ENCODE peak calls at places on chromosomes 16 and 17, in eight cellular contexts. R is Peyer's patch, J is adrenal gland, V is uterus, N is HepG2, S is transverse colon, X is WERI-Rb-1, A is cardiac muscle cell. Q is an unnamed sample.

GRCh38 chr17:80315517-80316182 is 55.0 kb downstream of the RNF213 start:
- DNase-seq in J (no peak), R (peak; percentile 7), A (no peak), S (no peak), V (no peak), X (no peak), N (no peak), Q (no peak)

GRCh38 chr17:70166571-70166970 is 2.8 kb upstream of the KCNJ2 start:
- DNase-seq in N (no peak), J (no peak), R (no peak), A (no peak), S (no peak), V (no peak), X (no peak), Q (no peak)

GRCh38 chr16:49552273-49552928 is 178.8 kb downstream of the C16orf78 start:
- DNase-seq in S (no peak), V (no peak), X (no peak), J (no peak), A (no peak), R (no peak), N (no peak), Q (no peak)

GRCh38 chr17:76273435-76273921 is 8.3 kb downstream of the UBALD2 start:
- DNase-seq in V (no peak), S (no peak), N (no peak), A (no peak), J (no peak), R (no peak), X (no peak), Q (no peak)

GRCh38 chr16:30567991-30568638 is 3.4 kb downstream of the ZNF688 start:
- DNase-seq in V (no peak), N (peak; percentile 62), S (peak; percentile 46), J (no peak), R (no peak), X (no peak), A (peak; percentile 87), Q (no peak)

GRCh38 chr16:85868495-85868894 is 30.5 kb upstream of the IRF8 start:
- DNase-seq in R (no peak), A (no peak), J (no peak), S (no peak), X (no peak), V (no peak), N (no peak), Q (no peak)

GRCh38 chr17:68944435-68945035 is 10.7 kb downstream of the ABCA8 start:
- DNase-seq in X (no peak), A (no peak), S (no peak), N (no peak), V (no peak), J (no peak), R (no peak), Q (no peak)

GRCh38 chr17:83196088-83196765 is 116.8 kb downstream of the METRNL start:
- DNase-seq in X (no peak), J (no peak), R (no peak), V (no peak), N (no peak), S (no peak), A (peak; percentile 55), Q (peak; percentile 7)

GRCh38 chr16:19375561-19376158 is 42.0 kb upstream of the TMC5 start:
- DNase-seq in N (peak; percentile 60), X (peak; percentile 46), V (peak; percentile 21), J (peak; percentile 35), S (peak; percentile 40), R (no peak), A (peak; percentile 71), Q (no peak)

GRCh38 chr17:29835438-29836351 is 94.3 kb downstream of the SSH2 start:
- DNase-seq in V (no peak), S (peak; percentile 39), J (no peak), N (no peak), R (no peak), X (no peak), A (peak; percentile 57), Q (no peak)

GRCh38 chr16:67844441-67844840 is 2.3 kb upstream of the NUTF2 start:
- DNase-seq in X (no peak), N (no peak), A (no peak), S (no peak), V (no peak), R (no peak), J (no peak), Q (no peak)

GRCh38 chr16:53768593-53768992 is 64.6 kb downstream of the FTO start:
- DNase-seq in A (peak; percentile 93), J (no peak), S (no peak), R (no peak), X (no peak), N (no peak), V (no peak), Q (no peak)

GRCh38 chr16:51048544-51048943 is 102.5 kb downstream of the SALL1 start:
- DNase-seq in R (no peak), S (no peak), A (peak; percentile 14), N (no peak), X (no peak), J (no peak), V (no peak), Q (no peak)

GRCh38 chr17:31319253-31319661 is 2.2 kb downstream of the EVI2A start:
- DNase-seq in A (no peak), R (no peak), J (no peak), N (no peak), X (no peak), V (no peak), S (no peak), Q (no peak)

GRCh38 chr17:81952792-81953228 is 5.8 kb upstream of the MYADML2 start:
- DNase-seq in V (no peak), R (no peak), S (no peak), N (no peak), J (no peak), X (no peak), A (no peak), Q (no peak)

GRCh38 chr17:32345953-32346600 is 3.9 kb upstream of the ZNF207 start:
- DNase-seq in A (no peak), V (no peak), X (no peak), J (no peak), S (no peak), R (no peak), N (no peak), Q (no peak)

GRCh38 chr17:79623786-79624657 is 13.2 kb upstream of the RBFOX3 start:
- DNase-seq in N (no peak), X (peak; percentile 6), J (peak; percentile 2), A (no peak), S (peak; percentile 5), R (peak; percentile 23), V (peak; percentile 8), Q (no peak)

GRCh38 chr16:48498761-48499600 is 111.0 kb downstream of the N4BP1 start:
- DNase-seq in N (peak; percentile 35), J (peak; percentile 60), A (peak; percentile 95), X (no peak), S (peak; percentile 44), R (no peak), V (peak; percentile 86), Q (no peak)

GRCh38 chr16:83955218-83956130 is 2.4 kb downstream of the OSGIN1 start:
- DNase-seq in A (peak; percentile 36), X (no peak), J (no peak), V (no peak), R (no peak), N (no peak), S (no peak), Q (no peak)

GRCh38 chr16:80932725-80933124 is 74.0 kb downstream of the CMC2 start:
- DNase-seq in S (peak; percentile 41), J (peak; percentile 67), X (no peak), A (peak; percentile 92), R (no peak), V (peak; percentile 58), N (no peak), Q (peak; percentile 92)

GRCh38 chr16:68866933-68867332 is 23.6 kb downstream of the TANGO6 start:
- DNase-seq in A (no peak), S (no peak), X (no peak), R (no peak), V (no peak), N (no peak), J (no peak), Q (no peak)

GRCh38 chr17:27612160-27612767 is 18.7 kb upstream of the LGALS9 start:
- DNase-seq in J (no peak), V (no peak), X (no peak), N (no peak), A (no peak), S (no peak), R (no peak), Q (no peak)

GRCh38 chr17:83034525-83034924 is 44.9 kb upstream of the METRNL start:
- DNase-seq in S (no peak), J (no peak), X (no peak), A (no peak), V (no peak), N (no peak), R (no peak), Q (no peak)

DNA sequence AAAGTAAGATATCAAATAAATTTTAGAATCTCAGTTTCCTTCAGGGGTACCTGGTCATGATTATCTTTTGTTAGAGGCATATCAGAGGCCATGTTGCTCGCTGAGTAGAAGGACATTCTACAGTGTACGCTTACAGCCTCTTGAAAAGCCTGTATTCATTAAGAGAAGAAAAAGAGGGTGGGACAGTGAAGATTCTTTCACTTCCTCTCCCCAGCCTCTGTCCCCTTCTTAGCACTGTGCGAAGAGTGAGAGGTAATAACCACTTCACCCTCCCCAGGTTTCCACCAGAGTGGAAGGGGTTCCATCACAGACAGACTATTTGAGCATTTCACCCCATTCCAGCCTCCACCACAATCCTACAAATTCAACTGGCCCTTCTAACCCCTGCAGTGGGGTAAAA is 4.8 kb upstream of the LPO start:
- DNase-seq in A (no peak), V (no peak), X (no peak), R (no peak), N (no peak), J (no peak), S (no peak), Q (no peak)
- H3K27me3 ChIP-seq in A (peaks cover 50% of the 10 kb centered on the region), V (no peaks in the 10 kb centered on the region), X (no peaks in the 10 kb centered on the region), R (no peaks in the 10 kb centered on the region), N (peaks cover 46% of the 10 kb centered on the region), J (peaks cover 5% of the 10 kb centered on the region), S (peaks cover 49% of the 10 kb centered on the region), Q (no peaks in the 10 kb centered on the region)

GRCh38 chr16:82641336-82641984 is 14.7 kb downstream of the CDH13 start:
- DNase-seq in N (no peak), J (no peak), X (no peak), S (no peak), V (no peak), R (no peak), A (peak; percentile 63), Q (no peak)
- TF ChIP-seq CTCF in N (no peak), J (no peak), X (peak; percentile 8), S (no peak), V (no peak), R (no peak), A (peak; percentile 56), Q (peak; percentile 33)

GRCh38 chr16:71453051-71453450 is 9.0 kb downstream of the ZNF23 start:
- DNase-seq in S (no peak), R (no peak), J (no peak), N (no peak), A (no peak), X (no peak), V (no peak), Q (no peak)
- H3K9me3 ChIP-seq in S (peaks cover 24% of the 10 kb centered on the region), R (peaks cover 29% of the 10 kb centered on the region), J (peaks cover 15% of the 10 kb centered on the region), N (no peaks in the 10 kb centered on the region), A (peaks cover 8% of the 10 kb centered on the region), X (peaks cover 19% of the 10 kb centered on the region), V (no peaks in the 10 kb centered on the region), Q (peaks cover 64% of the 10 kb centered on the region)

GRCh38 chr17:73646409-73647305 is 2.4 kb upstream of the SDK2 start:
- DNase-seq in S (no peak), V (no peak), N (peak; percentile 21), X (peak; percentile 73), A (peak; percentile 4), R (no peak), J (no peak), Q (no peak)
- H3K27me3 ChIP-seq in S (peaks cover 54% of the 10 kb centered on the region), V (no peaks in the 10 kb centered on the region), N (peaks cover 75% of the 10 kb centered on the region), X (no peaks in the 10 kb centered on the region), A (no peaks in the 10 kb centered on the region), R (peaks cover 19% of the 10 kb centered on the region), J (peaks cover 9% of the 10 kb centered on the region), Q (no peaks in the 10 kb centered on the region)

Q was measured in ascending aorta.